ENCODE peak calls at places on chromosomes 2 and 18, in seven cellular contexts. Y is sigmoid colon, Z is prostate gland, H is endothelial cell of umbilical vein, N is breast epithelium, P is H1, A is HCT116. K is an unnamed sample.

GRCh38 chr2:241577413-241578122 is 19.0 kb downstream of the BOK start:
- DNase-seq in Y (peak; percentile 75), Z (no peak), H (peak; percentile 17), N (no peak), P (no peak), A (no peak), K (no peak)

GRCh38 chr2:164061129-164061746 is 325.4 kb upstream of the FIGN start:
- DNase-seq in Y (no peak), Z (no peak), H (peak; percentile 61), N (no peak), P (peak; percentile 85), A (peak; percentile 22), K (no peak)

GRCh38 chr2:136319227-136319626 is 201.3 kb upstream of the CXCR4 start:
- DNase-seq in Y (no peak), Z (no peak), H (no peak), N (no peak), P (no peak), A (no peak), K (no peak)

GRCh38 chr2:240347373-240347940 is 88.0 kb upstream of the GPC1 start:
- DNase-seq in Y (peak; percentile 53), Z (no peak), H (no peak), N (no peak), P (no peak), A (no peak), K (no peak)

GRCh38 chr2:173229086-173229485 is 125.6 kb upstream of the CDCA7 start:
- DNase-seq in Y (no peak), Z (no peak), H (no peak), N (no peak), P (no peak), A (no peak), K (no peak)

GRCh38 chr2:158973511-158973956 is 5.1 kb downstream of the TANC1 start:
- DNase-seq in Y (no peak), Z (no peak), H (no peak), N (no peak), P (no peak), A (no peak), K (no peak)

GRCh38 chr2:54691439-54692135 is 31.9 kb upstream of the EML6 start:
- DNase-seq in Y (no peak), Z (no peak), H (no peak), N (no peak), P (no peak), A (no peak), K (no peak)

GRCh38 chr18:50590625-50591024 is 30.7 kb downstream of the MAPK4 start:
- DNase-seq in Y (no peak), Z (no peak), H (no peak), N (no peak), P (no peak), A (no peak), K (no peak)

GRCh38 chr2:80053522-80054338 is 250.8 kb downstream of the LRRTM1 start:
- DNase-seq in Y (no peak), Z (no peak), H (no peak), N (no peak), P (no peak), A (no peak), K (no peak)

GRCh38 chr18:37565138-37565984 is at the start of gene CELF4:
- DNase-seq in Y (peak; percentile 55), Z (no peak), H (peak; percentile 5), N (no peak), P (peak; percentile 77), A (no peak), K (no peak)

GRCh38 chr18:73270919-73271318 is 403.1 kb upstream of the NETO1 start:
- DNase-seq in Y (no peak), Z (no peak), H (no peak), N (no peak), P (no peak), A (no peak), K (no peak)

GRCh38 chr2:5549061-5549601 is 143.1 kb upstream of the SOX11 start:
- DNase-seq in Y (no peak), Z (no peak), H (no peak), N (no peak), P (no peak), A (no peak), K (no peak)

GRCh38 chr2:121417826-121418225 is 112.9 kb upstream of the RNU4ATAC start:
- DNase-seq in Y (no peak), Z (no peak), H (peak; percentile 36), N (no peak), P (no peak), A (no peak), K (no peak)

GRCh38 chr2:105404736-105405135 is 5.9 kb upstream of the FHL2 start:
- DNase-seq in Y (no peak), Z (no peak), H (peak; percentile 16), N (no peak), P (no peak), A (no peak), K (no peak)

GRCh38 chr2:118246726-118247125 is 158.5 kb downstream of the INSIG2 start:
- DNase-seq in Y (no peak), Z (no peak), H (no peak), N (peak; percentile 18), P (no peak), A (no peak), K (no peak)

GRCh38 chr2:2320486-2321249 is 10.4 kb downstream of the MYT1L start:
- DNase-seq in Y (no peak), Z (no peak), H (no peak), N (no peak), P (no peak), A (no peak), K (no peak)

GRCh38 chr18:38790303-38790702 is 1224.7 kb upstream of the CELF4 start:
- DNase-seq in Y (no peak), Z (no peak), H (no peak), N (no peak), P (peak; percentile 47), A (no peak), K (no peak)

GRCh38 chr2:2834530-2835254 is 503.6 kb upstream of the MYT1L start:
- DNase-seq in Y (no peak), Z (no peak), H (no peak), N (no peak), P (no peak), A (no peak), K (no peak)

GRCh38 chr18:8895341-8895740 is 190.0 kb downstream of the MTCL1 start:
- DNase-seq in Y (no peak), Z (no peak), H (no peak), N (no peak), P (no peak), A (no peak), K (no peak)

GRCh38 chr2:11540148-11540995 is 6.5 kb downstream of the GREB1 start:
- DNase-seq in Y (no peak), Z (no peak), H (no peak), N (peak; percentile 15), P (no peak), A (no peak), K (no peak)

GRCh38 chr18:70046796-70047195 is 99.1 kb upstream of the CD226 start:
- DNase-seq in Y (no peak), Z (no peak), H (no peak), N (no peak), P (no peak), A (no peak), K (no peak)

GRCh38 chr2:10449838-10450691 is 1.9 kb upstream of the ODC1 start:
- DNase-seq in Y (no peak), Z (no peak), H (no peak), N (no peak), P (no peak), A (no peak), K (peak; percentile 86)
- TF ChIP-seq POLR2AphosphoS5 in Y (peak; percentile 26), Z (no peak), H (no peak), N (no peak), P (no peak), A (peak; percentile 69), K (peak; percentile 89)

GRCh38 chr2:10406491-10406890 is 41.6 kb downstream of the ODC1 start:
- DNase-seq in Y (no peak), Z (no peak), H (no peak), N (no peak), P (no peak), A (no peak), K (no peak)
- TF ChIP-seq POLR2AphosphoS5 in Y (no peak), Z (no peak), H (no peak), N (no peak), P (no peak), A (no peak), K (no peak)

DNA sequence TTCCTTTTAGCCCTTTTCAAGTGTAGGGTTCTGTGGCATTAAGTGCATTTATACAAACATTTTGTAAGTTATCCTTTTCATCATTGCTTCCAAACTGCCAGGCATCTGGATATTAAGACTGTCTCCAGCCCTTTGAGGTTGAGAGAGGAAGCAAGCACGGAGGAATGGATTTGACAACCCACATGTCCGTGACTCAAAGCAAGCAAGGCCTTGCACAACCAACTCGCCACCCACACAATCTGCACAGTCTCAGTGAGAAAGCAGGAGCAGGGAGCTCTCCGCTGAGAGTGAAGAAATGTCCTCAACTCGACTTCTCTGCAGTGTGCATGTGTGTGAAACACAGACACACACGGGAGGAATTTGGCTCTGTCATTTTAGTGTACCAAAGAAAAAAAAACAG is 65.5 kb downstream of the ATP8B1 start:
- DNase-seq in Y (peak; percentile 91), Z (peak; percentile 57), H (no peak), N (peak; percentile 78), P (no peak), A (no peak), K (peak; percentile 48)
- TF ChIP-seq POLR2AphosphoS5 in Y (peak; percentile 83), Z (peak; percentile 50), H (no peak), N (peak; percentile 50), P (no peak), A (no peak), K (peak; percentile 69)

GRCh38 chr2:238163494-238164198 is 4.9 kb downstream of the ERFE start:
- DNase-seq in Y (no peak), Z (no peak), H (no peak), N (no peak), P (peak; percentile 64), A (no peak), K (no peak)

GRCh38 chr2:238166391-238167343 is 7.9 kb downstream of the ERFE start:
- DNase-seq in Y (no peak), Z (no peak), H (no peak), N (no peak), P (no peak), A (no peak), K (no peak)

GRCh38 chr2:238167344-238167715 is 8.6 kb downstream of the ERFE start:
- DNase-seq in Y (no peak), Z (no peak), H (no peak), N (no peak), P (no peak), A (no peak), K (no peak)

GRCh38 chr2:238164906-238165287 is 6.1 kb downstream of the ERFE start:
- DNase-seq in Y (no peak), Z (no peak), H (no peak), N (no peak), P (no peak), A (no peak), K (no peak)

DNA sequence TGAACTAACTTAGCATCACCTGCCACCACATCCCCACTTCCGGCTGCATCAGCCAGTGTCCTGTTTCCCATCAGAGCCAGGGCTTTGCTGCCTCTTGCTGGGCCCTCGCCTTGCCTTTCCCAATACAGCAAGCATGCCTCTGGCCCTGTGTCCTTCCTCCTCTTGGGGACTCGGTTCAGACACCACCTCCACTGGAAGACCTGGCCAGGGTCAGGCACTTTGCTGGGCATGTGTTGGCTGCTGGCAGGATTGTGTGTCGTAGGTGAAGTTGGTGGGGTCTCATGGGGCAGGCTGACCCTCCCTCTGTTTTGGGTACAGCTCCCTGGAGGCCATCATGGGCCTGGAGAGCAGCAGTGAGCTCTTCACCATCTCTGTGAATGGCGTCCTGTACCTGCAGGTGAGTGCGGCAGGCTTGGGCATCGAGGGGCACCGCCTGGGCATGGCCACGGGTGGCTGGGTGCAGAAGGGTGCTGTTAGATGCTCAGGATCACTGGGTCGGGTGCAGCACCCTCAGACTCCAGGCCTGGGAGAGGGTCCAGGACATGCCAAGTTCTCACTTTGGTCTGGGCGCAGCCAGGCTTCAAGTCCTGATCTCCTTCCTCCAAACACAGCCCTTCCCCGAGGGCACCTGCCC is 6.6 kb downstream of the ERFE start:
- DNase-seq in Y (no peak), Z (no peak), H (no peak), N (no peak), P (no peak), A (no peak), K (no peak)
- TF ChIP-seq POLR2AphosphoS5 in Y (no peak), Z (no peak), H (no peak), N (no peak), P (no peak), A (no peak), K (no peak)